ENCODE peak calls at places on chromosomes 6 and 20, in seven cellular contexts. X is stomach, L is K562, H is upper lobe of left lung, Z is spleen, P is endothelial cell of umbilical vein, F is HCT116. G is an unnamed sample.

GRCh38 chr6:31541059-31541657 is 645 bp downstream of the DDX39B start:
- DNase-seq in X (no peak), L (peak; percentile 61), H (peak; percentile 67), Z (no peak), P (no peak), F (no peak), G (peak; percentile 46)

GRCh38 chr20:61521680-61522420 is 269.8 kb downstream of the CDH4 start:
- DNase-seq in X (no peak), L (peak; percentile 44), H (no peak), Z (peak; percentile 54), P (no peak), F (no peak), G (no peak)

GRCh38 chr6:116556065-116556464 is 2.5 kb downstream of the CALHM4 start:
- DNase-seq in X (no peak), L (no peak), H (no peak), Z (no peak), P (no peak), F (no peak), G (no peak)

GRCh38 chr6:27280064-27280539 is 32.0 kb downstream of the POM121L2 start:
- DNase-seq in X (no peak), L (peak; percentile 72), H (no peak), Z (no peak), P (peak; percentile 39), F (peak; percentile 45), G (no peak)

GRCh38 chr6:134814076-134814709 is 135.7 kb downstream of the ALDH8A1 start:
- DNase-seq in X (no peak), L (no peak), H (no peak), Z (no peak), P (no peak), F (no peak), G (no peak)

GRCh38 chr6:139764498-139764986 is 390.1 kb upstream of the CITED2 start:
- DNase-seq in X (no peak), L (peak; percentile 36), H (no peak), Z (no peak), P (peak; percentile 91), F (peak; percentile 83), G (no peak)

GRCh38 chr6:75483136-75483952 is 10.3 kb downstream of the FILIP1 start:
- DNase-seq in X (no peak), L (no peak), H (no peak), Z (no peak), P (peak; percentile 95), F (no peak), G (no peak)

GRCh38 chr6:167849846-167850459 is 23.2 kb downstream of the AFDN start:
- DNase-seq in X (peak; percentile 54), L (no peak), H (peak; percentile 46), Z (no peak), P (peak; percentile 71), F (peak; percentile 66), G (peak; percentile 59)

GRCh38 chr6:157597461-157598312 is 216.7 kb downstream of the ZDHHC14 start:
- DNase-seq in X (peak; percentile 70), L (no peak), H (no peak), Z (peak; percentile 78), P (peak; percentile 57), F (peak; percentile 24), G (peak; percentile 94)

GRCh38 chr20:36862857-36863668 is 12.9 kb upstream of the TLDC2 start:
- DNase-seq in X (no peak), L (no peak), H (no peak), Z (peak; percentile 87), P (peak; percentile 19), F (no peak), G (no peak)

GRCh38 chr6:44342489-44342888 is at the start of gene SPATS1:
- DNase-seq in X (peak; percentile 46), L (no peak), H (no peak), Z (peak; percentile 72), P (no peak), F (no peak), G (peak; percentile 14)

GRCh38 chr6:138885156-138885819 is 89.4 kb downstream of the ECT2L start:
- DNase-seq in X (no peak), L (no peak), H (no peak), Z (no peak), P (no peak), F (no peak), G (no peak)

DNA sequence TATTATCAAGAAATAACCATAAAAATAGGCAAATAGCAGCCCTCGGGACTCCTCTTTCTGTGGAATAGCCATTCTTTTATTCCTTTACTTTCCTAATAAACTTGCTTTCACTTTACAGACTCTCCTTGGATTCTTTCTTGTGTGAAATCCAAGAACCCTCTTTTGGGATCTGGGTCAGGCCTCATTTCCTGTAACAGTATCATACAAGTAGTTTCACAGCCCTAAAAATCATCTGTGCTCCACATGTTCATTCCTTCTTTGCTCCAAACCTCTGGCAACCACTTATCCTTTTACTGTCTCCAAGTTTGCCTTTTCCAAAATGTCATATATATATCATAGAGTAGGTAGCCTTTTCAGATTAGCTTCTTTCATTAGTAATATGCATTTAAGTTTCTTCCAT is 13.5 kb upstream of the NT5E start:
- DNase-seq in X (no peak), L (no peak), H (no peak), Z (no peak), P (no peak), F (no peak), G (no peak)
- H3K27ac ChIP-seq in X (no peak overlapping the region), L (no peak overlapping the region), H (no peak overlapping the region), Z (no peak overlapping the region), P (no peak overlapping the region), F (no peak overlapping the region), G (no peak overlapping the region)

GRCh38 chr6:35728663-35729348 is 8.0 kb upstream of the ARMC12 start:
- DNase-seq in X (peak; percentile 41), L (peak; percentile 43), H (peak; percentile 92), Z (peak; percentile 88), P (no peak), F (no peak), G (peak; percentile 92)
- TF ChIP-seq POLR2AphosphoS5 in X (peak; percentile 55), L (no peak), H (peak; percentile 80), Z (peak; percentile 11), P (no peak), F (no peak), G (peak; percentile 87)

GRCh38 chr20:33814238-33814712 is 3.1 kb downstream of the CHMP4B start:
- DNase-seq in X (no peak), L (no peak), H (no peak), Z (no peak), P (peak; percentile 66), F (no peak), G (no peak)

GRCh38 chr20:33812673-33813462 is 1.7 kb downstream of the CHMP4B start:
- DNase-seq in X (no peak), L (peak; percentile 33), H (no peak), Z (no peak), P (peak; percentile 66), F (no peak), G (no peak)

GRCh38 chr20:33808388-33808787 is 2.8 kb upstream of the CHMP4B start:
- DNase-seq in X (no peak), L (no peak), H (no peak), Z (no peak), P (no peak), F (no peak), G (no peak)

GRCh38 chr20:33810885-33811762 is at the start of gene CHMP4B:
- DNase-seq in X (peak; percentile 100), L (peak; percentile 96), H (peak; percentile 100), Z (peak; percentile 100), P (peak; percentile 98), F (peak; percentile 93), G (peak; percentile 99)

GRCh38 chr20:33811763-33812672 is 870 bp downstream of the CHMP4B start:
- DNase-seq in X (peak; percentile 66), L (peak; percentile 50), H (peak; percentile 87), Z (peak; percentile 85), P (peak; percentile 93), F (no peak), G (peak; percentile 39)
- TF ChIP-seq POLR2A in X (no peak), L (no peak), H (peak; percentile 23), Z (no peak), P (peak; percentile 11), F (no peak), G (no peak)

DNA sequence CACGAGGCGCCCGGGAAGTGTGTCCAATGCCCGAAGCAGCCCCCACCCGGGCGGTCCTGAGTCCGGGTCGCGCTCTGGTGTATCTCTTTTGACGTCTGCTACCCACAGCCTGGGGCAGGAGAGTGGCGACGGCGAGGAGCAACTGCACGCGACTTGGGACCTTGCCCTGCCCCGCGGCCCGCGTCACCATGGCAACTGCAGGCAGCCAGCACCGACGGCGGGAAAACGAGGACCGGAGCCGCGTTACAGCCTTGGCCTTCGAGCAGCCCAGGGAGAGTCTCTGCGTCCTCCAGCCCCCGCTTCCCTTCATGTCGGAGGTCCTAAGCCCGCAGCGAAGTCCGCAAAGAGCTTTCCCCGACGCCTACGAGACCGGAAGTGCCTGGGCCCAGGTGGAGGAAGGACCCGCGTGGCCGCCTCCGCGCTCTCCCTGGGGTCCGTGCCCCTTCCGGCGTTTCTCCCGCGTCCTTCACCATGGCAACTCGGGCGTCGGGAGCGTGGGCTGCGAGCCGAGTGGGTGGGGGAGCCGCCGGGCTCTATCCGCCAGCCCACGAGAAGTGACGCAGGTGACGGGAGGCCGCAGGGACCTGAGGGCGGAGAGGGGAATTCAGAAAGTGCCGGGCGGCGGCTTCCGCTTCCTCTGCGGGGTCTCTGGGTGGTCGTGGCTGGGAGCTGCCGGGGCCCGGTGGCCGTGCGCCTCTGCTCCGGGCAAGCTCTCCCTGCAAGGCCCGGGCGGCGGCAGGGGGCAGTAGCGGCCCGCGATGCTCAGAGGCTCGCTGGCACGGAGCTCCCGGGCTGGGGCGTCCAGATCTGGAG is 88.6 kb upstream of the TGM3 start:
- DNase-seq in X (peak; percentile 84), L (peak; percentile 34), H (peak; percentile 85), Z (peak; percentile 96), P (peak; percentile 53), F (peak; percentile 29), G (peak; percentile 43)
- H3K27ac ChIP-seq in X (no peak overlapping the region), L (no peak overlapping the region), H (no peak overlapping the region), Z (peak overlapping the region; percentile 55), P (no peak overlapping the region), F (peak overlapping the region; percentile 11), G (no peak overlapping the region)

DNA sequence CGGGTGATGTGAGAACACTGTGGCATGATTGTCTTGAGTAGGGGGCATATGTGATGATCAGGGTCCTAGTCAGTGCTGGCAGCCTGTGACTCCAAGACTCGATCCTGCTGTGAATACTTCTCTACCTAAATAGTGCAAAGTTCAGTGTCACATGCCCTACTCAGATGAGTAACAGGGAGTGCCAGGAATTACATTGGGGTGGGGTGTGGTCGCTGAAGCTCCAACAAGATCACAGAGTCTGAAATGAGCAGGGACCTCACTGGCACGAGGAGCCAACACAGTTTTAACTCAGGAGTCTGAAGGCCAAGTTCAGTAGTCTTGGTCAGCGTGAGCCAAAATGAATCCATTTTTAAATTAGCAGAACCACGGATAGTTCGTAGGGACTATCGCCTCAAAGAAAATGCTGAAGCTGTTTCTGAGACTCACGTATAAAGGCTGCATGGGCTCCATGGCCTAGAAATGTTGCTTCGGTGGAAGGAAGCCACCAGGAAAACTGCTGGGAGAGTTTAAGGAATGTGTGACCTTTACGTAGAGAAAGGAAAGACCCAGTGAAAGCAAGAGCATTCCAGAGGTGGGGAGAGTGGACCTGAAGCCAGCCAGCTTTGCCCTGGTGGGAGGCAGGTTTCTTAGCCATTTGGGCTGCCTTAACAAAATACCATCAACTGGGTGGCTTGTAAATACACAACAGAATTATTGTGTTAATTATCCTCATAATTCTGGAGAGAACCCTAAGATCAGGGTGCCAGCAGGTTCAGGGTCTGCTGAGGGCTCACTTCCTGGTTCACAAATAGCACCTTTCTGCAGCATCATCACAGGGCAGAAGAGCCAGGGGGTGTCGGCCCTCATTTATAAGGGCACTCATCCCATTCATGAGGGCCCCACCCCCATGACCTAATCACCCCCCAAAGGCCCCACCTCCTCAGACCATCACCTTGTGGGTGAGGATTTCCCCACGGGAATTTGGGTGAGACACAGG is 72.0 kb downstream of the RPP40 start:
- DNase-seq in X (no peak), L (no peak), H (no peak), Z (no peak), P (no peak), F (no peak), G (no peak)
- TF ChIP-seq POLR2AphosphoS5 in X (no peak), L (no peak), H (no peak), Z (no peak), P (no peak), F (no peak), G (no peak)

GRCh38 chr6:30155522-30156261 is 5.3 kb downstream of the TRIM10 start:
- DNase-seq in X (no peak), L (no peak), H (no peak), Z (no peak), P (no peak), F (no peak), G (no peak)
- TF ChIP-seq POLR2A in X (no peak), L (no peak), H (no peak), Z (no peak), P (no peak), F (no peak), G (no peak)